ENCODE peak calls at places on chromosomes 16 and 17, in four cellular contexts. One of them, this sample, is unnamed.

GRCh38 chr16:19645557-19645981 is 72.5 kb downstream of the KNOP1 start:
- DNase-seq in OCI-LY7: no peak
- DNase-seq in KBM-7: no peak
- DNase-seq in cardiac muscle cell: peak
- DNase-seq in this sample: no peak

GRCh38 chr17:69607162-69607834 is 192.8 kb downstream of the MAP2K6 start:
- DNase-seq in OCI-LY7: peak
- DNase-seq in KBM-7: peak
- DNase-seq in cardiac muscle cell: peak
- DNase-seq in this sample: peak

GRCh38 chr16:2761472-2761871 is 9.0 kb downstream of the SRRM2 start:
- DNase-seq in OCI-LY7: no peak
- DNase-seq in KBM-7: no peak
- DNase-seq in cardiac muscle cell: no peak
- DNase-seq in this sample: no peak

GRCh38 chr17:55825213-55825612 is 74.4 kb downstream of the PCTP start:
- DNase-seq in OCI-LY7: peak
- DNase-seq in KBM-7: peak
- DNase-seq in cardiac muscle cell: no peak
- DNase-seq in this sample: peak

GRCh38 chr17:6713130-6713917 is at the start of gene SLC13A5:
- DNase-seq in OCI-LY7: no peak
- DNase-seq in KBM-7: peak
- DNase-seq in cardiac muscle cell: peak
- DNase-seq in this sample: no peak

GRCh38 chr16:71474864-71475263 is 12.8 kb upstream of the ZNF23 start:
- DNase-seq in OCI-LY7: no peak
- DNase-seq in KBM-7: no peak
- DNase-seq in cardiac muscle cell: peak
- DNase-seq in this sample: no peak

GRCh38 chr17:57879437-57880085 is 29.7 kb upstream of the MRPS23 start:
- DNase-seq in OCI-LY7: no peak
- DNase-seq in KBM-7: no peak
- DNase-seq in cardiac muscle cell: no peak
- DNase-seq in this sample: no peak

GRCh38 chr16:9053006-9053601 is 38.3 kb upstream of the HAPSTR1 start:
- DNase-seq in OCI-LY7: peak
- DNase-seq in KBM-7: peak
- DNase-seq in cardiac muscle cell: peak
- DNase-seq in this sample: peak

GRCh38 chr16:87086156-87086555 is 231.0 kb downstream of the C16orf95 start:
- DNase-seq in OCI-LY7: no peak
- DNase-seq in KBM-7: no peak
- DNase-seq in cardiac muscle cell: no peak
- DNase-seq in this sample: no peak

GRCh38 chr17:81013642-81014041 is 21.3 kb upstream of the BAIAP2 start:
- DNase-seq in OCI-LY7: no peak
- DNase-seq in KBM-7: no peak
- DNase-seq in cardiac muscle cell: no peak
- DNase-seq in this sample: no peak

GRCh38 chr16:89621698-89622409 is 8.4 kb downstream of the DPEP1 start:
- DNase-seq in OCI-LY7: no peak
- DNase-seq in KBM-7: no peak
- DNase-seq in cardiac muscle cell: no peak
- DNase-seq in this sample: no peak

GRCh38 chr17:39231587-39232551 is 6.1 kb upstream of the STAC2 start:
- DNase-seq in OCI-LY7: peak
- DNase-seq in KBM-7: peak
- DNase-seq in cardiac muscle cell: peak
- DNase-seq in this sample: peak

GRCh38 chr17:9436629-9437028 is 139.0 kb downstream of the STX8 start:
- DNase-seq in OCI-LY7: no peak
- DNase-seq in KBM-7: no peak
- DNase-seq in cardiac muscle cell: no peak
- DNase-seq in this sample: no peak

GRCh38 chr17:80864751-80865150 is 126.9 kb upstream of the CHMP6 start:
- DNase-seq in OCI-LY7: no peak
- DNase-seq in KBM-7: no peak
- DNase-seq in cardiac muscle cell: no peak
- DNase-seq in this sample: no peak

GRCh38 chr17:51402881-51403280 is 142.5 kb downstream of the UTP18 start:
- DNase-seq in OCI-LY7: no peak
- DNase-seq in KBM-7: no peak
- DNase-seq in cardiac muscle cell: no peak
- DNase-seq in this sample: no peak

GRCh38 chr16:83728518-83728917 is 79.3 kb upstream of the HSBP1 start:
- DNase-seq in OCI-LY7: no peak
- DNase-seq in KBM-7: no peak
- DNase-seq in cardiac muscle cell: no peak
- DNase-seq in this sample: no peak

GRCh38 chr17:78933025-78933958 is 8.1 kb upstream of the TIMP2 start:
- DNase-seq in OCI-LY7: peak
- DNase-seq in KBM-7: no peak
- DNase-seq in cardiac muscle cell: peak
- DNase-seq in this sample: no peak

GRCh38 chr17:9839433-9839832 is 13.7 kb downstream of the GLP2R start:
- DNase-seq in OCI-LY7: no peak
- DNase-seq in KBM-7: no peak
- DNase-seq in cardiac muscle cell: peak
- DNase-seq in this sample: no peak

GRCh38 chr16:69105501-69106361 is at the start of gene HAS3:
- DNase-seq in OCI-LY7: peak
- DNase-seq in KBM-7: peak
- DNase-seq in cardiac muscle cell: peak
- DNase-seq in this sample: peak

GRCh38 chr17:3964203-3965122 is at the start of gene ATP2A3:
- DNase-seq in OCI-LY7: peak
- DNase-seq in KBM-7: peak
- DNase-seq in cardiac muscle cell: no peak
- DNase-seq in this sample: peak

GRCh38 chr17:21218831-21219380 is 4.9 kb upstream of the TMEM11 start:
- DNase-seq in OCI-LY7: no peak
- DNase-seq in KBM-7: no peak
- DNase-seq in cardiac muscle cell: no peak
- DNase-seq in this sample: no peak

GRCh38 chr16:25106567-25107465 is 4.7 kb upstream of the LCMT1 start:
- DNase-seq in OCI-LY7: no peak
- DNase-seq in KBM-7: peak
- DNase-seq in cardiac muscle cell: peak
- DNase-seq in this sample: peak

GRCh38 chr17:36017799-36018198 is at the start of gene CCL23:
- DNase-seq in OCI-LY7: no peak
- DNase-seq in KBM-7: peak
- DNase-seq in cardiac muscle cell: no peak
- DNase-seq in this sample: no peak